ENCODE peak calls at places on chromosomes 5 and 9, in seven cellular contexts. One of them, this sample, is unnamed.

GRCh38 chr5:125695994-125696679 is 727.1 kb upstream of the GRAMD2B start:
- DNase-seq in activated naive CD4-positive, alpha-beta T cell treated with anti-CD3 and anti-CD28 coated beads for 36 hours: no peak
- DNase-seq in GOT3: no peak
- DNase-seq in ovary: no peak
- DNase-seq in HFFc6: no peak
- DNase-seq in CD8-positive, alpha-beta T cell: no peak
- DNase-seq in stimulated activated CD8-positive, alpha-beta memory T cell treated with anti-CD3 and anti-CD28 coated beads, Interleukin-2, amount 100 ng/mL, for 1 hour: no peak
- DNase-seq in this sample: no peak

GRCh38 chr9:6490863-6491262 is 77.9 kb downstream of the UHRF2 start:
- DNase-seq in activated naive CD4-positive, alpha-beta T cell treated with anti-CD3 and anti-CD28 coated beads for 36 hours: no peak
- DNase-seq in GOT3: no peak
- DNase-seq in ovary: no peak
- DNase-seq in HFFc6: no peak
- DNase-seq in CD8-positive, alpha-beta T cell: no peak
- DNase-seq in stimulated activated CD8-positive, alpha-beta memory T cell treated with anti-CD3 and anti-CD28 coated beads, Interleukin-2, amount 100 ng/mL, for 1 hour: no peak
- DNase-seq in this sample: no peak

GRCh38 chr5:370311-370958 is 48.9 kb downstream of the AHRR start:
- DNase-seq in activated naive CD4-positive, alpha-beta T cell treated with anti-CD3 and anti-CD28 coated beads for 36 hours: no peak
- DNase-seq in GOT3: no peak
- DNase-seq in ovary: no peak
- DNase-seq in HFFc6: no peak
- DNase-seq in CD8-positive, alpha-beta T cell: no peak
- DNase-seq in stimulated activated CD8-positive, alpha-beta memory T cell treated with anti-CD3 and anti-CD28 coated beads, Interleukin-2, amount 100 ng/mL, for 1 hour: no peak
- DNase-seq in this sample: no peak

GRCh38 chr5:149938272-149938671 is 6.3 kb downstream of the PDE6A start:
- DNase-seq in activated naive CD4-positive, alpha-beta T cell treated with anti-CD3 and anti-CD28 coated beads for 36 hours: no peak
- DNase-seq in GOT3: no peak
- DNase-seq in ovary: no peak
- DNase-seq in HFFc6: peak; percentile 62
- DNase-seq in CD8-positive, alpha-beta T cell: no peak
- DNase-seq in stimulated activated CD8-positive, alpha-beta memory T cell treated with anti-CD3 and anti-CD28 coated beads, Interleukin-2, amount 100 ng/mL, for 1 hour: no peak
- DNase-seq in this sample: no peak

GRCh38 chr9:71885467-71885866 is 25.5 kb downstream of the ABHD17B start:
- DNase-seq in activated naive CD4-positive, alpha-beta T cell treated with anti-CD3 and anti-CD28 coated beads for 36 hours: no peak
- DNase-seq in GOT3: no peak
- DNase-seq in ovary: no peak
- DNase-seq in HFFc6: no peak
- DNase-seq in CD8-positive, alpha-beta T cell: no peak
- DNase-seq in stimulated activated CD8-positive, alpha-beta memory T cell treated with anti-CD3 and anti-CD28 coated beads, Interleukin-2, amount 100 ng/mL, for 1 hour: no peak
- DNase-seq in this sample: no peak

GRCh38 chr9:95477441-95477840 is 39.3 kb downstream of the PTCH1 start:
- DNase-seq in activated naive CD4-positive, alpha-beta T cell treated with anti-CD3 and anti-CD28 coated beads for 36 hours: no peak
- DNase-seq in GOT3: no peak
- DNase-seq in ovary: no peak
- DNase-seq in HFFc6: no peak
- DNase-seq in CD8-positive, alpha-beta T cell: no peak
- DNase-seq in stimulated activated CD8-positive, alpha-beta memory T cell treated with anti-CD3 and anti-CD28 coated beads, Interleukin-2, amount 100 ng/mL, for 1 hour: no peak
- DNase-seq in this sample: peak; percentile 91

GRCh38 chr9:136728548-136729123 is 14.1 kb downstream of the LCN10 start:
- DNase-seq in activated naive CD4-positive, alpha-beta T cell treated with anti-CD3 and anti-CD28 coated beads for 36 hours: no peak
- DNase-seq in GOT3: no peak
- DNase-seq in ovary: no peak
- DNase-seq in HFFc6: peak; percentile 27
- DNase-seq in CD8-positive, alpha-beta T cell: no peak
- DNase-seq in stimulated activated CD8-positive, alpha-beta memory T cell treated with anti-CD3 and anti-CD28 coated beads, Interleukin-2, amount 100 ng/mL, for 1 hour: no peak
- DNase-seq in this sample: no peak

GRCh38 chr5:160961761-160962160 is 109.8 kb upstream of the ATP10B start:
- DNase-seq in activated naive CD4-positive, alpha-beta T cell treated with anti-CD3 and anti-CD28 coated beads for 36 hours: no peak
- DNase-seq in GOT3: no peak
- DNase-seq in ovary: no peak
- DNase-seq in HFFc6: no peak
- DNase-seq in CD8-positive, alpha-beta T cell: no peak
- DNase-seq in stimulated activated CD8-positive, alpha-beta memory T cell treated with anti-CD3 and anti-CD28 coated beads, Interleukin-2, amount 100 ng/mL, for 1 hour: no peak
- DNase-seq in this sample: no peak

GRCh38 chr5:652773-653350 is 40.3 kb downstream of the TPPP start:
- DNase-seq in activated naive CD4-positive, alpha-beta T cell treated with anti-CD3 and anti-CD28 coated beads for 36 hours: no peak
- DNase-seq in GOT3: no peak
- DNase-seq in ovary: no peak
- DNase-seq in HFFc6: no peak
- DNase-seq in CD8-positive, alpha-beta T cell: no peak
- DNase-seq in stimulated activated CD8-positive, alpha-beta memory T cell treated with anti-CD3 and anti-CD28 coated beads, Interleukin-2, amount 100 ng/mL, for 1 hour: no peak
- DNase-seq in this sample: no peak

GRCh38 chr9:114196924-114197570 is 41.7 kb downstream of the COL27A1 start:
- DNase-seq in activated naive CD4-positive, alpha-beta T cell treated with anti-CD3 and anti-CD28 coated beads for 36 hours: no peak
- DNase-seq in GOT3: no peak
- DNase-seq in ovary: no peak
- DNase-seq in HFFc6: no peak
- DNase-seq in CD8-positive, alpha-beta T cell: no peak
- DNase-seq in stimulated activated CD8-positive, alpha-beta memory T cell treated with anti-CD3 and anti-CD28 coated beads, Interleukin-2, amount 100 ng/mL, for 1 hour: no peak
- DNase-seq in this sample: no peak

GRCh38 chr9:136688274-136689107 is 1.2 kb upstream of the AGPAT2 start:
- DNase-seq in activated naive CD4-positive, alpha-beta T cell treated with anti-CD3 and anti-CD28 coated beads for 36 hours: no peak
- DNase-seq in GOT3: no peak
- DNase-seq in ovary: no peak
- DNase-seq in HFFc6: no peak
- DNase-seq in CD8-positive, alpha-beta T cell: no peak
- DNase-seq in stimulated activated CD8-positive, alpha-beta memory T cell treated with anti-CD3 and anti-CD28 coated beads, Interleukin-2, amount 100 ng/mL, for 1 hour: no peak
- DNase-seq in this sample: peak; percentile 26

GRCh38 chr5:126777974-126778674 is 1.2 kb downstream of the LMNB1 start:
- DNase-seq in activated naive CD4-positive, alpha-beta T cell treated with anti-CD3 and anti-CD28 coated beads for 36 hours: peak; percentile 98
- DNase-seq in GOT3: peak; percentile 82
- DNase-seq in ovary: peak; percentile 83
- DNase-seq in HFFc6: peak; percentile 95
- DNase-seq in CD8-positive, alpha-beta T cell: peak; percentile 90
- DNase-seq in stimulated activated CD8-positive, alpha-beta memory T cell treated with anti-CD3 and anti-CD28 coated beads, Interleukin-2, amount 100 ng/mL, for 1 hour: peak; percentile 75
- DNase-seq in this sample: peak; percentile 80

GRCh38 chr9:132125944-132126720 is 35.7 kb upstream of the NTNG2 start:
- DNase-seq in activated naive CD4-positive, alpha-beta T cell treated with anti-CD3 and anti-CD28 coated beads for 36 hours: peak; percentile 22
- DNase-seq in GOT3: no peak
- DNase-seq in ovary: no peak
- DNase-seq in HFFc6: no peak
- DNase-seq in CD8-positive, alpha-beta T cell: no peak
- DNase-seq in stimulated activated CD8-positive, alpha-beta memory T cell treated with anti-CD3 and anti-CD28 coated beads, Interleukin-2, amount 100 ng/mL, for 1 hour: no peak
- DNase-seq in this sample: no peak

GRCh38 chr5:74085186-74085585 is 459.2 kb downstream of the ARHGEF28 start:
- DNase-seq in activated naive CD4-positive, alpha-beta T cell treated with anti-CD3 and anti-CD28 coated beads for 36 hours: no peak
- DNase-seq in GOT3: no peak
- DNase-seq in ovary: no peak
- DNase-seq in HFFc6: no peak
- DNase-seq in CD8-positive, alpha-beta T cell: no peak
- DNase-seq in stimulated activated CD8-positive, alpha-beta memory T cell treated with anti-CD3 and anti-CD28 coated beads, Interleukin-2, amount 100 ng/mL, for 1 hour: no peak
- DNase-seq in this sample: no peak

GRCh38 chr5:157748740-157749461 is 5.4 kb downstream of the LSM11 start:
- DNase-seq in activated naive CD4-positive, alpha-beta T cell treated with anti-CD3 and anti-CD28 coated beads for 36 hours: peak; percentile 14
- DNase-seq in GOT3: no peak
- DNase-seq in ovary: no peak
- DNase-seq in HFFc6: peak; percentile 89
- DNase-seq in CD8-positive, alpha-beta T cell: no peak
- DNase-seq in stimulated activated CD8-positive, alpha-beta memory T cell treated with anti-CD3 and anti-CD28 coated beads, Interleukin-2, amount 100 ng/mL, for 1 hour: no peak
- DNase-seq in this sample: no peak

GRCh38 chr5:74502479-74502950 is 138.0 kb downstream of the ENC1 start:
- DNase-seq in activated naive CD4-positive, alpha-beta T cell treated with anti-CD3 and anti-CD28 coated beads for 36 hours: no peak
- DNase-seq in GOT3: no peak
- DNase-seq in ovary: no peak
- DNase-seq in HFFc6: no peak
- DNase-seq in CD8-positive, alpha-beta T cell: no peak
- DNase-seq in stimulated activated CD8-positive, alpha-beta memory T cell treated with anti-CD3 and anti-CD28 coated beads, Interleukin-2, amount 100 ng/mL, for 1 hour: no peak
- DNase-seq in this sample: no peak

GRCh38 chr9:127153484-127153883 is 31.0 kb upstream of the ANGPTL2 start:
- DNase-seq in activated naive CD4-positive, alpha-beta T cell treated with anti-CD3 and anti-CD28 coated beads for 36 hours: no peak
- DNase-seq in GOT3: no peak
- DNase-seq in ovary: peak; percentile 14
- DNase-seq in HFFc6: no peak
- DNase-seq in CD8-positive, alpha-beta T cell: no peak
- DNase-seq in stimulated activated CD8-positive, alpha-beta memory T cell treated with anti-CD3 and anti-CD28 coated beads, Interleukin-2, amount 100 ng/mL, for 1 hour: no peak
- DNase-seq in this sample: no peak

GRCh38 chr9:37953775-37954437 is 50.0 kb upstream of the SLC25A51 start:
- DNase-seq in activated naive CD4-positive, alpha-beta T cell treated with anti-CD3 and anti-CD28 coated beads for 36 hours: peak; percentile 66
- DNase-seq in GOT3: peak; percentile 19
- DNase-seq in ovary: peak; percentile 63
- DNase-seq in HFFc6: peak; percentile 95
- DNase-seq in CD8-positive, alpha-beta T cell: no peak
- DNase-seq in stimulated activated CD8-positive, alpha-beta memory T cell treated with anti-CD3 and anti-CD28 coated beads, Interleukin-2, amount 100 ng/mL, for 1 hour: no peak
- DNase-seq in this sample: no peak

GRCh38 chr9:125626187-125626586 is 80.8 kb downstream of the MAPKAP1 start:
- DNase-seq in activated naive CD4-positive, alpha-beta T cell treated with anti-CD3 and anti-CD28 coated beads for 36 hours: no peak
- DNase-seq in GOT3: no peak
- DNase-seq in ovary: no peak
- DNase-seq in HFFc6: peak; percentile 40
- DNase-seq in CD8-positive, alpha-beta T cell: no peak
- DNase-seq in stimulated activated CD8-positive, alpha-beta memory T cell treated with anti-CD3 and anti-CD28 coated beads, Interleukin-2, amount 100 ng/mL, for 1 hour: no peak
- DNase-seq in this sample: no peak

GRCh38 chr9:110081395-110081794 is 126.6 kb downstream of the C9orf152 start:
- DNase-seq in activated naive CD4-positive, alpha-beta T cell treated with anti-CD3 and anti-CD28 coated beads for 36 hours: no peak
- DNase-seq in GOT3: no peak
- DNase-seq in ovary: no peak
- DNase-seq in HFFc6: peak; percentile 62
- DNase-seq in CD8-positive, alpha-beta T cell: no peak
- DNase-seq in stimulated activated CD8-positive, alpha-beta memory T cell treated with anti-CD3 and anti-CD28 coated beads, Interleukin-2, amount 100 ng/mL, for 1 hour: no peak
- DNase-seq in this sample: no peak

GRCh38 chr9:99516657-99517049 is 294.6 kb downstream of the SEC61B start:
- DNase-seq in activated naive CD4-positive, alpha-beta T cell treated with anti-CD3 and anti-CD28 coated beads for 36 hours: peak; percentile 9
- DNase-seq in GOT3: no peak
- DNase-seq in ovary: no peak
- DNase-seq in HFFc6: no peak
- DNase-seq in CD8-positive, alpha-beta T cell: no peak
- DNase-seq in stimulated activated CD8-positive, alpha-beta memory T cell treated with anti-CD3 and anti-CD28 coated beads, Interleukin-2, amount 100 ng/mL, for 1 hour: no peak
- DNase-seq in this sample: no peak

GRCh38 chr9:114220129-114220541 is 64.8 kb downstream of the COL27A1 start:
- DNase-seq in activated naive CD4-positive, alpha-beta T cell treated with anti-CD3 and anti-CD28 coated beads for 36 hours: no peak
- DNase-seq in GOT3: no peak
- DNase-seq in ovary: no peak
- DNase-seq in HFFc6: peak; percentile 64
- DNase-seq in CD8-positive, alpha-beta T cell: no peak
- DNase-seq in stimulated activated CD8-positive, alpha-beta memory T cell treated with anti-CD3 and anti-CD28 coated beads, Interleukin-2, amount 100 ng/mL, for 1 hour: no peak
- DNase-seq in this sample: no peak

GRCh38 chr9:122806661-122807060 is 6.7 kb downstream of the OR1K1 start:
- DNase-seq in activated naive CD4-positive, alpha-beta T cell treated with anti-CD3 and anti-CD28 coated beads for 36 hours: no peak
- DNase-seq in GOT3: no peak
- DNase-seq in ovary: no peak
- DNase-seq in HFFc6: no peak
- DNase-seq in CD8-positive, alpha-beta T cell: no peak
- DNase-seq in stimulated activated CD8-positive, alpha-beta memory T cell treated with anti-CD3 and anti-CD28 coated beads, Interleukin-2, amount 100 ng/mL, for 1 hour: no peak
- DNase-seq in this sample: no peak

GRCh38 chr9:69218166-69218565 is 44.1 kb downstream of the TJP2 start:
- DNase-seq in activated naive CD4-positive, alpha-beta T cell treated with anti-CD3 and anti-CD28 coated beads for 36 hours: no peak
- DNase-seq in GOT3: no peak
- DNase-seq in ovary: no peak
- DNase-seq in HFFc6: no peak
- DNase-seq in CD8-positive, alpha-beta T cell: no peak
- DNase-seq in stimulated activated CD8-positive, alpha-beta memory T cell treated with anti-CD3 and anti-CD28 coated beads, Interleukin-2, amount 100 ng/mL, for 1 hour: no peak
- DNase-seq in this sample: peak; percentile 35

GRCh38 chr5:175252234-175252805 is 191.7 kb downstream of the DRD1 start:
- DNase-seq in activated naive CD4-positive, alpha-beta T cell treated with anti-CD3 and anti-CD28 coated beads for 36 hours: no peak
- DNase-seq in GOT3: no peak
- DNase-seq in ovary: no peak
- DNase-seq in HFFc6: peak; percentile 32
- DNase-seq in CD8-positive, alpha-beta T cell: no peak
- DNase-seq in stimulated activated CD8-positive, alpha-beta memory T cell treated with anti-CD3 and anti-CD28 coated beads, Interleukin-2, amount 100 ng/mL, for 1 hour: no peak
- DNase-seq in this sample: no peak

This sample was measured in pons.